ENCODE peak calls at places on chromosomes 12 and 14, in seven cellular contexts. J, L, U, B, E, Z and W are unnamed samples. For H3K36me3 and H3K9me3, the result is how much of the 10 kb centered on the place peaks cover.

GRCh38 chr14:72810201-72810600 is 83.7 kb downstream of the DPF3 start:
- DNase-seq in L (no peak), B (no peak), U (no peak), E (no peak), J (no peak), Z (no peak), W (no peak)

GRCh38 chr12:42299392-42300308 is 26.2 kb downstream of the ZCRB1 start:
- DNase-seq in B (no peak), Z (no peak), L (no peak), E (no peak), U (no peak), J (no peak), W (no peak)

GRCh38 chr12:127060310-127060847 is 1206.6 kb upstream of the TMEM132C start:
- DNase-seq in U (no peak), B (no peak), E (peak), Z (no peak), J (no peak), L (no peak), W (no peak)

GRCh38 chr12:109863961-109864712 is 16.2 kb downstream of the GLTP start:
- DNase-seq in U (no peak), E (no peak), J (peak), B (no peak), Z (no peak), L (no peak), W (no peak)

GRCh38 chr12:45200497-45201043 is 15.3 kb upstream of the ANO6 start:
- DNase-seq in L (no peak), U (peak), J (no peak), B (no peak), Z (no peak), E (no peak), W (no peak)

GRCh38 chr12:114777052-114777451 is 93.1 kb upstream of the TBX3 start:
- DNase-seq in U (no peak), L (no peak), E (no peak), Z (no peak), J (no peak), B (no peak), W (no peak)

GRCh38 chr14:95515523-95516517 is 630 bp downstream of the SYNE3 start:
- DNase-seq in E (no peak), B (peak), Z (peak), J (peak), L (peak), U (peak), W (peak)

GRCh38 chr12:85457026-85457425 is 177.0 kb downstream of the ALX1 start:
- DNase-seq in U (no peak), L (no peak), Z (no peak), E (no peak), J (no peak), B (no peak), W (no peak)

GRCh38 chr14:47332099-47332498 is 343.3 kb downstream of the MDGA2 start:
- DNase-seq in L (no peak), E (no peak), Z (no peak), U (no peak), B (no peak), J (no peak), W (no peak)

GRCh38 chr14:67392123-67392522 is 19.8 kb downstream of the PLEK2 start:
- DNase-seq in Z (no peak), L (no peak), U (no peak), B (no peak), E (no peak), J (no peak), W (no peak)

GRCh38 chr12:7122876-7123769 is 5.6 kb downstream of the RBP5 start:
- DNase-seq in U (no peak), L (peak), Z (peak), B (no peak), E (no peak), J (no peak), W (peak)

GRCh38 chr12:54405573-54405972 is 13.5 kb downstream of the ITGA5 start:
- DNase-seq in U (no peak), B (no peak), E (no peak), J (no peak), Z (no peak), L (no peak), W (no peak)

GRCh38 chr12:54407183-54407905 is 11.7 kb downstream of the ITGA5 start:
- DNase-seq in B (no peak), Z (no peak), L (no peak), E (no peak), J (peak), U (no peak), W (no peak)

GRCh38 chr12:54401127-54401526 is 16.6 kb upstream of the ZNF385A start:
- DNase-seq in B (no peak), L (no peak), J (no peak), U (no peak), E (no peak), Z (no peak), W (no peak)

GRCh38 chr12:54404061-54405004 is 14.7 kb downstream of the ITGA5 start:
- DNase-seq in J (peak), U (no peak), E (peak), L (peak), Z (no peak), B (no peak), W (no peak)

GRCh38 chr12:54405106-54405505 is 14.0 kb downstream of the ITGA5 start:
- DNase-seq in E (no peak), B (no peak), L (no peak), U (no peak), Z (no peak), J (no peak), W (no peak)
- H3K36me3 ChIP-seq in E (half or more), B (half or more), L (under half), U (half or more), Z (half or more), J (under half), W (half or more)

DNA sequence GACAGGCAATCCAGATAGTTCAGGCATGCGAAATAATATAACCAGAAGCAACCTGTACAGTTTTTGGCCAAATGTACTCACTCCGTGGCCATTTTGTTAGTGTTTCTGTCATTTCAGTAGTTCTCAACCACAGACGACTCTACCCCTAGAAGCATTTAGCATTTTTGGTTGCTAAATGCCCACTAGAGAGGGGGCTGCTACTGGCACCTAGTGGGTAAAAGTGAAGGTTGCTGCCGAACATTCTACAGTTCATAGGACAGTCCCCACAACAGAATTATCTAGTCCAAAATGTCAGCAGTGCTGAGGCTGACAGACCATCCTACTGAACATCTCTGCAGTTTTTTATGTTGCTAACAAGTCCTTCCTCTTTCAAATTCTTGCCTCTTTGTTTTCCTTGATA is 107.4 kb downstream of the TSHR start:
- DNase-seq in L (no peak), Z (no peak), U (no peak), E (peak), B (peak), J (peak), W (no peak)
- TF ChIP-seq CTCF in L (no peak), Z (peak), U (peak), E (peak), B (peak), J (peak), W (no peak)

DNA sequence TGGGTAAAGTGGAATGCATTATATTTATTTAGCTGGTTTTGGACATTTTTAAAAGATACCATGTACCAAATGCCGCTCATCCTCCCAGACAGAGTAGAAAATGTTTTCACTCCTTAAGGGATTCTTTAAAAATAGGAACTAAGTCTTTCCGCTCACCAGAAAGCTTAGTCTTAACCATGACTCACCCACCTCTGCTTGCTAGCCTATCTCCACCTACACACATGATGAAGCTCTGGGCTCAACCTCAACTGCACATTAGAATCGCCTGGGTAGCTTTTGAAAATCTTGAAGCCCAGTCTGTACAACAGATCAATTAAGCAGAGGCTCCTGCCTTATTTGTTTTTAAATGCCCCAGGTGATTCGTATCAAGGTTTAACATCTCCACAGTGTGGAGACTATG is 260.5 kb downstream of the NEDD1 start:
- DNase-seq in L (no peak), J (no peak), U (no peak), E (no peak), B (no peak), Z (no peak), W (no peak)
- H3K9me3 ChIP-seq in L (under half), J (under half), U (under half), E (under half), B (under half), Z (under half), W (under half)

GRCh38 chr14:99832326-99832725 is 39.1 kb downstream of the EML1 start:
- DNase-seq in U (no peak), L (no peak), J (no peak), B (no peak), Z (no peak), E (no peak), W (no peak)

GRCh38 chr14:99831915-99832314 is 38.7 kb downstream of the EML1 start:
- DNase-seq in E (no peak), B (no peak), J (no peak), U (no peak), L (no peak), Z (no peak), W (no peak)

GRCh38 chr14:99824776-99825175 is 31.6 kb downstream of the EML1 start:
- DNase-seq in Z (no peak), B (no peak), L (no peak), U (no peak), E (no peak), J (no peak), W (no peak)

DNA sequence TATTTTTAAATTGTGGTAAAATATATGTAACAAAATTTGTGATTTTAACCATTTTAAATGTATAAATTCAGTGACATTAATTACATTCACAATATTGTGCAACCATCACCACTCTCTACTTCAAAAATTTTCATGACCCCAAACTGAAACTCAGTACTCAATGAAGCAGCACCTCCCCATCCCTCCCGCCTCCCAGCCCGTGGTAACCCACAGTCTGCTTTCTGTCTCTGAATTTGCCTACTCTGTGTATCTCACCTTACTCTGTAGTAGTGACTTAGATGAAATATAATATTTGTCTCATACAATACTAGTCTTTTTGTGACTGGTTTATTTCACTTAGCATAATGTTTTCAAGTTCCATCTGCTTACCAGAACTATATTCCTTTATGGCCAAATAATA is 36.2 kb downstream of the EML1 start:
- DNase-seq in Z (no peak), J (no peak), L (no peak), U (no peak), E (no peak), B (no peak), W (no peak)
- H3K36me3 ChIP-seq in Z (under half), J (under half), L (under half), U (under half), E (under half), B (under half), W (under half)

GRCh38 chr14:65359503-65359902 is 53.0 kb upstream of the FUT8 start:
- DNase-seq in E (peak), L (no peak), J (no peak), Z (no peak), B (no peak), U (no peak), W (no peak)
- TF ChIP-seq CTCF in E (peak), L (no peak), J (no peak), Z (no peak), B (no peak), U (no peak), W (no peak)

GRCh38 chr14:25988536-25988935 is 609.3 kb downstream of the NOVA1 start:
- DNase-seq in E (no peak), U (no peak), J (no peak), Z (no peak), L (no peak), B (no peak), W (no peak)
- H3K9me3 ChIP-seq in E (under half), U (under half), J (under half), Z (under half), L (under half), B (under half), W (under half)

DNA sequence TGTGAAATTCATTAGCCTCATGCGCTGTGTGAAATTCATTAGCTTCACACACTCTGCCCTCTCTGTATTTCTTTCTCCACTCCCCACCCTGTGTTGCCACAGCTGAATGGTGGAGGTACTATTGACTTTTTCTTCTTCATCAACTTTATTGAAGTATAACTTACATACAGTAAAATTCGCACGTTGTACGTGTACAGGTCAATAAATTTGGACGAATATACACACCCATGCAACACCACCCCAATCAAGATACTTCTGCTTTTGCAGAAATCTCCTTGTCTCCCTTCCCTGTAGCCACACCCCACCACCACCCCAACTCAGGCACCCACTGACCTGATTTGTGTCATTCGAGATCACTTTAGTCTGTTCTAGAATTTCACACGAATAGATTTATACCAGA is 51.8 kb downstream of the FBXL14 start:
- DNase-seq in L (no peak), B (no peak), U (no peak), Z (no peak), E (no peak), J (no peak), W (no peak)
- H3K36me3 ChIP-seq in L (under half), B (under half), U (under half), Z (under half), E (under half), J (under half), W (under half)